ENCODE peak calls at places on chromosomes 16 and 17, in seven cellular contexts. One of them, this sample, is unnamed.

GRCh38 chr17:798246-798645 is 16.1 kb downstream of the MRM3 start:
- DNase-seq in right lobe of liver: no peak
- DNase-seq in left lung: no peak
- DNase-seq in SK-N-SH: no peak
- DNase-seq in adrenal gland: no peak
- DNase-seq in GM23248: no peak
- DNase-seq in A549: no peak
- DNase-seq in this sample: no peak

GRCh38 chr17:550776-551175 is 163.9 kb downstream of the VPS53 start:
- DNase-seq in right lobe of liver: no peak
- DNase-seq in left lung: no peak
- DNase-seq in SK-N-SH: no peak
- DNase-seq in adrenal gland: no peak
- DNase-seq in GM23248: peak; percentile 80
- DNase-seq in A549: no peak
- DNase-seq in this sample: no peak

GRCh38 chr17:14871921-14872320 is 393.2 kb downstream of the PMP22 start:
- DNase-seq in right lobe of liver: no peak
- DNase-seq in left lung: no peak
- DNase-seq in SK-N-SH: no peak
- DNase-seq in adrenal gland: no peak
- DNase-seq in GM23248: peak; percentile 65
- DNase-seq in A549: no peak
- DNase-seq in this sample: no peak

GRCh38 chr17:54916721-54917120 is 16.1 kb downstream of the TOM1L1 start:
- DNase-seq in right lobe of liver: no peak
- DNase-seq in left lung: no peak
- DNase-seq in SK-N-SH: no peak
- DNase-seq in adrenal gland: no peak
- DNase-seq in GM23248: no peak
- DNase-seq in A549: no peak
- DNase-seq in this sample: no peak

GRCh38 chr17:78817123-78817522 is 23.5 kb downstream of the USP36 start:
- DNase-seq in right lobe of liver: no peak
- DNase-seq in left lung: no peak
- DNase-seq in SK-N-SH: no peak
- DNase-seq in adrenal gland: no peak
- DNase-seq in GM23248: no peak
- DNase-seq in A549: no peak
- DNase-seq in this sample: no peak

GRCh38 chr16:70512456-70512855 is 10.9 kb downstream of the COG4 start:
- DNase-seq in right lobe of liver: no peak
- DNase-seq in left lung: no peak
- DNase-seq in SK-N-SH: no peak
- DNase-seq in adrenal gland: peak; percentile 27
- DNase-seq in GM23248: peak; percentile 78
- DNase-seq in A549: no peak
- DNase-seq in this sample: no peak

GRCh38 chr17:15482476-15482875 is 15.1 kb upstream of the CDRT4 start:
- DNase-seq in right lobe of liver: no peak
- DNase-seq in left lung: no peak
- DNase-seq in SK-N-SH: no peak
- DNase-seq in adrenal gland: no peak
- DNase-seq in GM23248: no peak
- DNase-seq in A549: no peak
- DNase-seq in this sample: no peak

GRCh38 chr17:39631403-39631802 is 4.7 kb downstream of the PPP1R1B start:
- DNase-seq in right lobe of liver: no peak
- DNase-seq in left lung: peak; percentile 58
- DNase-seq in SK-N-SH: no peak
- DNase-seq in adrenal gland: no peak
- DNase-seq in GM23248: no peak
- DNase-seq in A549: no peak
- DNase-seq in this sample: no peak

GRCh38 chr16:65947951-65948350 is 418.5 kb upstream of the CDH5 start:
- DNase-seq in right lobe of liver: no peak
- DNase-seq in left lung: no peak
- DNase-seq in SK-N-SH: peak; percentile 31
- DNase-seq in adrenal gland: no peak
- DNase-seq in GM23248: no peak
- DNase-seq in A549: no peak
- DNase-seq in this sample: no peak

GRCh38 chr17:6569391-6570302 is 13.3 kb upstream of the PITPNM3 start:
- DNase-seq in right lobe of liver: peak; percentile 23
- DNase-seq in left lung: no peak
- DNase-seq in SK-N-SH: no peak
- DNase-seq in adrenal gland: peak; percentile 1
- DNase-seq in GM23248: no peak
- DNase-seq in A549: no peak
- DNase-seq in this sample: no peak

GRCh38 chr17:68763551-68763950 is 162.4 kb upstream of the FAM20A start:
- DNase-seq in right lobe of liver: no peak
- DNase-seq in left lung: no peak
- DNase-seq in SK-N-SH: no peak
- DNase-seq in adrenal gland: no peak
- DNase-seq in GM23248: peak; percentile 71
- DNase-seq in A549: no peak
- DNase-seq in this sample: no peak

GRCh38 chr16:82152641-82153094 is 17.4 kb downstream of the MPHOSPH6 start:
- DNase-seq in right lobe of liver: no peak
- DNase-seq in left lung: no peak
- DNase-seq in SK-N-SH: no peak
- DNase-seq in adrenal gland: peak; percentile 72
- DNase-seq in GM23248: no peak
- DNase-seq in A549: no peak
- DNase-seq in this sample: no peak

GRCh38 chr17:79874329-79874981 is 35.2 kb upstream of the CBX4 start:
- DNase-seq in right lobe of liver: no peak
- DNase-seq in left lung: no peak
- DNase-seq in SK-N-SH: peak; percentile 80
- DNase-seq in adrenal gland: no peak
- DNase-seq in GM23248: peak; percentile 40
- DNase-seq in A549: peak; percentile 95
- DNase-seq in this sample: no peak

GRCh38 chr16:58692450-58692849 is 7.9 kb upstream of the SLC38A7 start:
- DNase-seq in right lobe of liver: no peak
- DNase-seq in left lung: no peak
- DNase-seq in SK-N-SH: no peak
- DNase-seq in adrenal gland: no peak
- DNase-seq in GM23248: no peak
- DNase-seq in A549: no peak
- DNase-seq in this sample: no peak

GRCh38 chr16:56673916-56674315 is 4.3 kb downstream of the MT1H start:
- DNase-seq in right lobe of liver: no peak
- DNase-seq in left lung: no peak
- DNase-seq in SK-N-SH: no peak
- DNase-seq in adrenal gland: peak; percentile 56
- DNase-seq in GM23248: peak; percentile 57
- DNase-seq in A549: no peak
- DNase-seq in this sample: no peak

DNA sequence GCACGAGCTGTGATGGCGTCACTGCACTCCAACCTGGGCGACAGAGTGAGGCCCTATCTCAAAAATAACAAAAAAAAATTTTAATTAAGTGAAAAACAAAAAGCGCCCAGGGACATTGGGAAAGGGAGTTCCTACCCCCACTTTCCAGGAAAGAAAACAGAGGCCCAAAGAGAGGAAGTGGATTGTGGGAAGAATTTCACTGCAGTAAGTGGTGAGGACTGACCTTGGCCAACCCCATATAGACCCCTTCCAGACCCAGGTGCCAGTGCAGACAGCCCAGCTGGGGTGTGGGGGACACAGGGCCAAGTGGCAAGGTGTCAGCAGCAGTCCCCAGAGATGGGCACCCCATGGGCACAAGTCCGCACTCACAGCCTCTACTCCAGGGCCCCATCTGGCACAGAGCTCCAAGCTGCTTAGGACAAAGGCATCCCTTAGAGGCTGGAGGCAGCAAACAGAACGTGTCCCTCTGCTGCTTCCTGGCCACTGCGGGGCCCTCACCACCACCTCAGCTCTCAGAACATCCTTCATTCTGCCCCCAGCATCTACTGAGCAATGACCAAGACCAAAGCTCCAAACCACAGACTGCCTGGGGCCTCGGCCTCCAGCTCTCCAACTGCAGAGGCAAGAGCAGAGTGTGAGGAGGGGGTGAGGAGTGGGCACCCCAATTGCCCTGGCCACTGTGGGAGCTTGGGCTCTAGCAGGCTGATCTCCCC is 29.2 kb upstream of the KRT17 start:
- DNase-seq in right lobe of liver: no peak
- DNase-seq in left lung: no peak
- DNase-seq in SK-N-SH: no peak
- DNase-seq in adrenal gland: no peak
- DNase-seq in GM23248: no peak
- DNase-seq in A549: no peak
- DNase-seq in this sample: no peak
- H3K4me1 ChIP-seq in right lobe of liver: peaks cover 3% of the 10 kb centered on the region
- H3K4me1 ChIP-seq in left lung: peaks cover under 1% of the 10 kb centered on the region
- H3K4me1 ChIP-seq in SK-N-SH: peaks cover under 1% of the 10 kb centered on the region
- H3K4me1 ChIP-seq in adrenal gland: peaks cover 3% of the 10 kb centered on the region
- H3K4me1 ChIP-seq in GM23248: peaks cover 2% of the 10 kb centered on the region
- H3K4me1 ChIP-seq in A549: peaks cover 43% of the 10 kb centered on the region
- H3K4me1 ChIP-seq in this sample: no peaks in the 10 kb centered on the region

DNA sequence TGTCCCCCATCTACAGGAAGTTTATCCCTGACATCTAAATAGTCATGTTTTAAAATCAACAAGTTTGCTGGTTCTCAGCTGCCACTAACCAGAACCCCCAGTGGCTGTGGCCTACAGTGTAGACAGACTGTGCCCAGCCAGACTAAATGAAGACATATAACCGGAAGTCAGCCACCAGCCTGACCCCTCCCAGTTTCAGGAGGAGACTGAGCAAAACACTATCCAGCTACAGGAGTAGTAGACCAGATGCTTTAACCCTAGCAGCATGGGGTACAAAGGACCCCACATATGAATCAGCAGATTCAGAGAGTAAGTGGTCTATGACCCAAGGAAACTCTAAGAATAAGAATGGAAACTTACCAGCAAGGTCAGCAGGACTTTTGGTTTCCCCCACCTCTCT is 83.4 kb downstream of the HIC1 start:
- DNase-seq in right lobe of liver: peak; percentile 40
- DNase-seq in left lung: no peak
- DNase-seq in SK-N-SH: peak; percentile 79
- DNase-seq in adrenal gland: peak; percentile 51
- DNase-seq in GM23248: peak; percentile 40
- DNase-seq in A549: no peak
- DNase-seq in this sample: no peak
- H3K27ac ChIP-seq in right lobe of liver: no peak overlapping the region
- H3K27ac ChIP-seq in left lung: no peak overlapping the region
- H3K27ac ChIP-seq in SK-N-SH: peak overlapping the region; percentile 69
- H3K27ac ChIP-seq in adrenal gland: peak overlapping the region; percentile 76
- H3K27ac ChIP-seq in GM23248: peak overlapping the region; percentile 40
- H3K27ac ChIP-seq in A549: no peak overlapping the region
- H3K27ac ChIP-seq in this sample: peak overlapping the region; percentile 61

GRCh38 chr16:3289998-3290673 is 6.8 kb downstream of the ZNF263 start:
- DNase-seq in right lobe of liver: no peak
- DNase-seq in left lung: no peak
- DNase-seq in SK-N-SH: no peak
- DNase-seq in adrenal gland: no peak
- DNase-seq in GM23248: no peak
- DNase-seq in A549: no peak
- DNase-seq in this sample: no peak
- H3K9me3 ChIP-seq in right lobe of liver: peaks cover 23% of the 10 kb centered on the region
- H3K9me3 ChIP-seq in left lung: no peaks in the 10 kb centered on the region
- H3K9me3 ChIP-seq in SK-N-SH: peaks cover 18% of the 10 kb centered on the region
- H3K9me3 ChIP-seq in adrenal gland: no peaks in the 10 kb centered on the region
- H3K9me3 ChIP-seq in GM23248: no peaks in the 10 kb centered on the region
- H3K9me3 ChIP-seq in A549: peaks cover 98% of the 10 kb centered on the region
- H3K9me3 ChIP-seq in this sample: peaks cover 24% of the 10 kb centered on the region

DNA sequence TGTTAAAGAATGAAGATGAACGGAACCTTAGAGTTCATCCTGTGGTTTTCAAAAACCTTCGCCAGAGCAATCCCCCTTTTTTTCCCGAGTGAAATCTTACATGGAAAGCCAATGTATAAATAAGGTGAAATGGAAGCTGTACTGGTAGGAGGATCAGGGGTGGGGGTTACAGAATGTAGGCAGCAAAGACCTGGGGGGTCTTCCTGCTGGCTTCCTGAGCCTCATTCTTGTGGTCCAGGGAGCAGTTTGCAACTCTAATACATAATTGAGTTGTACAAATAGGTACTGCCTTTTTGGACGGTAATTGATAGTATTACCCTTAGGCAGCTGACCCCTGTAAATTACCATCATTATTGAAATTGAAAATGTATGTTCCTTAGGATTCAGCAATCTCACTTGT is 34.1 kb downstream of the KSR1 start:
- DNase-seq in right lobe of liver: no peak
- DNase-seq in left lung: no peak
- DNase-seq in SK-N-SH: no peak
- DNase-seq in adrenal gland: no peak
- DNase-seq in GM23248: no peak
- DNase-seq in A549: no peak
- DNase-seq in this sample: no peak
- H3K4me1 ChIP-seq in right lobe of liver: peaks cover 15% of the 10 kb centered on the region
- H3K4me1 ChIP-seq in left lung: peaks cover 43% of the 10 kb centered on the region
- H3K4me1 ChIP-seq in SK-N-SH: no peaks in the 10 kb centered on the region
- H3K4me1 ChIP-seq in adrenal gland: peaks cover 65% of the 10 kb centered on the region
- H3K4me1 ChIP-seq in GM23248: peaks cover 19% of the 10 kb centered on the region
- H3K4me1 ChIP-seq in A549: peaks cover 61% of the 10 kb centered on the region
- H3K4me1 ChIP-seq in this sample: peaks cover 15% of the 10 kb centered on the region

GRCh38 chr17:48579738-48580543 is 1.8 kb upstream of the HOXB4 start:
- DNase-seq in right lobe of liver: no peak
- DNase-seq in left lung: no peak
- DNase-seq in SK-N-SH: no peak
- DNase-seq in adrenal gland: no peak
- DNase-seq in GM23248: no peak
- DNase-seq in A549: no peak
- DNase-seq in this sample: no peak
- H3K27ac ChIP-seq in right lobe of liver: peak overlapping the region; percentile 78
- H3K27ac ChIP-seq in left lung: peak overlapping the region; percentile 95
- H3K27ac ChIP-seq in SK-N-SH: no peak overlapping the region
- H3K27ac ChIP-seq in adrenal gland: peak overlapping the region; percentile 84
- H3K27ac ChIP-seq in GM23248: no peak overlapping the region
- H3K27ac ChIP-seq in A549: no peak overlapping the region
- H3K27ac ChIP-seq in this sample: no peak overlapping the region

GRCh38 chr17:35299108-35299507 is 56.2 kb downstream of the SLFN5 start:
- DNase-seq in right lobe of liver: no peak
- DNase-seq in left lung: peak; percentile 42
- DNase-seq in SK-N-SH: no peak
- DNase-seq in adrenal gland: no peak
- DNase-seq in GM23248: no peak
- DNase-seq in A549: no peak
- DNase-seq in this sample: no peak
- H3K9me3 ChIP-seq in right lobe of liver: no peaks in the 10 kb centered on the region
- H3K9me3 ChIP-seq in left lung: no peaks in the 10 kb centered on the region
- H3K9me3 ChIP-seq in SK-N-SH: no peaks in the 10 kb centered on the region
- H3K9me3 ChIP-seq in adrenal gland: no peaks in the 10 kb centered on the region
- H3K9me3 ChIP-seq in GM23248: no peaks in the 10 kb centered on the region
- H3K9me3 ChIP-seq in A549: peaks cover 34% of the 10 kb centered on the region
- H3K9me3 ChIP-seq in this sample: no peaks in the 10 kb centered on the region

GRCh38 chr16:75971334-75971733 is 245.0 kb upstream of the CPHXL start:
- DNase-seq in right lobe of liver: no peak
- DNase-seq in left lung: no peak
- DNase-seq in SK-N-SH: no peak
- DNase-seq in adrenal gland: no peak
- DNase-seq in GM23248: no peak
- DNase-seq in A549: no peak
- DNase-seq in this sample: no peak
- H3K4me1 ChIP-seq in right lobe of liver: no peaks in the 10 kb centered on the region
- H3K4me1 ChIP-seq in left lung: no peaks in the 10 kb centered on the region
- H3K4me1 ChIP-seq in SK-N-SH: no peaks in the 10 kb centered on the region
- H3K4me1 ChIP-seq in adrenal gland: no peaks in the 10 kb centered on the region
- H3K4me1 ChIP-seq in GM23248: no peaks in the 10 kb centered on the region
- H3K4me1 ChIP-seq in A549: no peaks in the 10 kb centered on the region
- H3K4me1 ChIP-seq in this sample: no peaks in the 10 kb centered on the region

This sample was measured in right cardiac atrium.